ENCODE peak calls at places on chromosomes 16 and 17, in seven cellular contexts. T, F, N, J, P, X and V are unnamed samples.

GRCh38 chr17:32536736-32537646 is 50.2 kb downstream of the CDK5R1 start:
- DNase-seq in T (peak; percentile 44), F (peak; percentile 32), N (no peak), J (no peak), P (no peak), X (no peak), V (no peak)

GRCh38 chr16:65834680-65835079 is 531.8 kb upstream of the CDH5 start:
- DNase-seq in T (no peak), F (no peak), N (no peak), J (no peak), P (no peak), X (no peak), V (no peak)

GRCh38 chr16:11431915-11432465 is 86.7 kb downstream of the RMI2 start:
- DNase-seq in T (peak; percentile 37), F (peak; percentile 37), N (peak; percentile 80), J (no peak), P (no peak), X (peak; percentile 11), V (no peak)

GRCh38 chr17:32120086-32120485 is 22.2 kb upstream of the RHOT1 start:
- DNase-seq in T (no peak), F (no peak), N (no peak), J (no peak), P (no peak), X (no peak), V (no peak)

GRCh38 chr16:10827691-10828341 is 9.2 kb upstream of the TVP23A start:
- DNase-seq in T (peak; percentile 86), F (peak; percentile 95), N (no peak), J (peak; percentile 46), P (peak; percentile 79), X (peak; percentile 82), V (no peak)

GRCh38 chr17:47704781-47705180 is 10.8 kb downstream of the TBKBP1 start:
- DNase-seq in T (no peak), F (no peak), N (no peak), J (no peak), P (no peak), X (peak; percentile 57), V (no peak)

GRCh38 chr16:27838536-27839175 is 224.9 kb downstream of the GSG1L start:
- DNase-seq in T (no peak), F (no peak), N (no peak), J (no peak), P (no peak), X (peak; percentile 45), V (no peak)

GRCh38 chr16:55272787-55273186 is 51.2 kb upstream of the IRX6 start:
- DNase-seq in T (no peak), F (no peak), N (no peak), J (no peak), P (no peak), X (no peak), V (no peak)

GRCh38 chr16:83728518-83728917 is 79.3 kb upstream of the HSBP1 start:
- DNase-seq in T (no peak), F (no peak), N (no peak), J (no peak), P (no peak), X (no peak), V (no peak)

GRCh38 chr17:35738519-35739133 is 7.2 kb downstream of the RASL10B start:
- DNase-seq in T (no peak), F (no peak), N (no peak), J (no peak), P (no peak), X (no peak), V (no peak)

GRCh38 chr17:16121915-16122314 is 93.4 kb downstream of the NCOR1 start:
- DNase-seq in T (peak; percentile 8), F (no peak), N (no peak), J (no peak), P (no peak), X (no peak), V (no peak)

GRCh38 chr17:43134774-43135453 is 9.8 kb upstream of the BRCA1 start:
- DNase-seq in T (no peak), F (no peak), N (peak; percentile 92), J (no peak), P (peak; percentile 5), X (no peak), V (no peak)

GRCh38 chr17:58541249-58541648 is 26.8 kb upstream of the MTMR4 start:
- DNase-seq in T (no peak), F (peak; percentile 20), N (no peak), J (no peak), P (no peak), X (no peak), V (no peak)

GRCh38 chr16:179431-179830 is 828 bp upstream of the HBQ1 start:
- DNase-seq in T (no peak), F (no peak), N (no peak), J (no peak), P (no peak), X (no peak), V (no peak)

GRCh38 chr17:77833769-77834168 is 124.7 kb upstream of the TNRC6C start:
- DNase-seq in T (no peak), F (no peak), N (no peak), J (no peak), P (no peak), X (peak; percentile 24), V (no peak)

GRCh38 chr17:81429813-81430510 is 34.7 kb downstream of the BAHCC1 start:
- DNase-seq in T (no peak), F (peak; percentile 41), N (no peak), J (peak; percentile 66), P (no peak), X (no peak), V (no peak)

GRCh38 chr17:29102046-29102445 is 59.1 kb downstream of the PIPOX start:
- DNase-seq in T (no peak), F (no peak), N (no peak), J (no peak), P (no peak), X (no peak), V (no peak)
- H3K36me3 ChIP-seq in T (peaks cover 54% of the 10 kb centered on the region), F (no peaks in the 10 kb centered on the region), N (peaks cover 63% of the 10 kb centered on the region), J (no peaks in the 10 kb centered on the region), P (no peaks in the 10 kb centered on the region), X (peaks cover 100% of the 10 kb centered on the region), V (peaks cover 37% of the 10 kb centered on the region)

GRCh38 chr17:28334176-28334575 is 1.1 kb downstream of the IFT20 start:
- DNase-seq in T (peak; percentile 19), F (peak; percentile 57), N (no peak), J (no peak), P (no peak), X (no peak), V (no peak)
- H3K4me3 ChIP-seq in T (peak overlapping the region; percentile 59), F (peak overlapping the region; percentile 86), N (peak overlapping the region; percentile 93), J (peak overlapping the region; percentile 60), P (no peak overlapping the region), X (peak overlapping the region; percentile 72), V (peak overlapping the region; percentile 86)

GRCh38 chr16:80114699-80115098 is 426.1 kb upstream of the DYNLRB2 start:
- DNase-seq in T (no peak), F (peak; percentile 17), N (no peak), J (no peak), P (no peak), X (no peak), V (no peak)

GRCh38 chr16:80113876-80114574 is 426.8 kb upstream of the DYNLRB2 start:
- DNase-seq in T (no peak), F (peak; percentile 12), N (no peak), J (no peak), P (no peak), X (no peak), V (no peak)

GRCh38 chr16:80117731-80118130 is 423.1 kb upstream of the DYNLRB2 start:
- DNase-seq in T (no peak), F (no peak), N (no peak), J (no peak), P (no peak), X (no peak), V (no peak)

GRCh38 chr16:80120899-80121521 is 419.8 kb upstream of the DYNLRB2 start:
- DNase-seq in T (no peak), F (no peak), N (no peak), J (no peak), P (no peak), X (no peak), V (no peak)

DNA sequence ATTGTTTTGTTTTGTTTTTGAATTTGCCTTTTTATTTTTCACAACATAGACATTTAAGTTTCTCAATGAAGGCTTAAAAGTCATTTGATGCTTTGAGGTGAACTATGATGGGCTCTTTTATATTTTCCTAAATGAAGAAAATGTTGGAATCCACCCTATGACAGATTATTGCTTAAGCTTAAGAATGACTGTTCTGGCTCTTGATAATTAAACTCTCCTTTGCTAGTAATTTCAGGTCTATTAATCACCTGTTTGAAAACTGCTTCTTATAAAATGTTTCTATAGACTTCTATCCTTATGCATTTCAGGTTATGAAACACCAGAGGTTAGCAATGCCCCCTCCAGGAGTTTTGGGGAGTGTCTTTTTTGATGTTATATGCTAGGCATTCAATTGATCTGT is 424.1 kb upstream of the DYNLRB2 start:
- DNase-seq in T (no peak), F (no peak), N (no peak), J (no peak), P (no peak), X (no peak), V (no peak)
- H3K9me3 ChIP-seq in T (no peaks in the 10 kb centered on the region), F (no peaks in the 10 kb centered on the region), N (no peaks in the 10 kb centered on the region), J (no peaks in the 10 kb centered on the region), P (no peaks in the 10 kb centered on the region), X (no peaks in the 10 kb centered on the region), V (no peaks in the 10 kb centered on the region)

GRCh38 chr16:2698103-2698870 is 16.0 kb downstream of the KCTD5 start:
- DNase-seq in T (no peak), F (no peak), N (no peak), J (no peak), P (no peak), X (no peak), V (no peak)
- H3K36me3 ChIP-seq in T (peaks cover 57% of the 10 kb centered on the region), F (no peaks in the 10 kb centered on the region), N (peaks cover 39% of the 10 kb centered on the region), J (no peaks in the 10 kb centered on the region), P (no peaks in the 10 kb centered on the region), X (peaks cover 76% of the 10 kb centered on the region), V (peaks cover 19% of the 10 kb centered on the region)

GRCh38 chr16:7331997-7332396 is 648 bp upstream of the RBFOX1 start:
- DNase-seq in T (no peak), F (no peak), N (no peak), J (no peak), P (no peak), X (no peak), V (no peak)
- H3K4me3 ChIP-seq in T (no peak overlapping the region), F (no peak overlapping the region), N (no peak overlapping the region), J (no peak overlapping the region), P (no peak overlapping the region), X (no peak overlapping the region), V (no peak overlapping the region)